ENCODE peak calls at places on chromosomes 12 and 14, in eight cellular contexts. Z is NCI-H1417, P is DMS153, A is RWPE1, X is NCI-H69, J is psoas muscle, C is T-cell, Q is neural crest cell. S is an unnamed sample.

GRCh38 chr12:98456583-98457573 is 58.5 kb upstream of the TMPO start:
- DNase-seq in Z (peak), P (peak), A (no peak), X (peak), J (peak), C (no peak), Q (peak), S (peak)

GRCh38 chr12:46549527-46550265 is 177.1 kb upstream of the SLC38A2 start:
- DNase-seq in Z (no peak), P (no peak), A (no peak), X (peak), J (no peak), C (no peak), Q (no peak), S (no peak)

GRCh38 chr12:25495336-25496097 is 57.6 kb downstream of the LMNTD1 start:
- DNase-seq in Z (no peak), P (no peak), A (peak), X (no peak), J (no peak), C (no peak), Q (no peak), S (peak)

GRCh38 chr14:77579760-77580159 is 36.7 kb downstream of the SPTLC2 start:
- DNase-seq in Z (no peak), P (no peak), A (no peak), X (no peak), J (no peak), C (no peak), Q (no peak), S (no peak)

GRCh38 chr12:124517260-124518050 is 50.0 kb downstream of the NCOR2 start:
- DNase-seq in Z (peak), P (peak), A (peak), X (peak), J (peak), C (no peak), Q (no peak), S (no peak)

GRCh38 chr14:101237241-101237616 is 324.1 kb upstream of the DIO3 start:
- DNase-seq in Z (no peak), P (no peak), A (no peak), X (no peak), J (no peak), C (no peak), Q (no peak), S (no peak)

GRCh38 chr12:52515927-52516831 is 4.0 kb downstream of the KRT5 start:
- DNase-seq in Z (no peak), P (no peak), A (no peak), X (no peak), J (no peak), C (no peak), Q (no peak), S (peak)

GRCh38 chr14:96501383-96501745 is 818 bp upstream of the PAPOLA start:
- DNase-seq in Z (no peak), P (no peak), A (peak), X (peak), J (no peak), C (no peak), Q (no peak), S (peak)

GRCh38 chr14:42001436-42001835 is 394.8 kb downstream of the LRFN5 start:
- DNase-seq in Z (no peak), P (no peak), A (no peak), X (no peak), J (no peak), C (no peak), Q (no peak), S (no peak)

GRCh38 chr14:63843796-63844195 is 9.0 kb upstream of the SYNE2 start:
- DNase-seq in Z (no peak), P (no peak), A (no peak), X (no peak), J (no peak), C (no peak), Q (no peak), S (no peak)

GRCh38 chr14:56092761-56093160 is 25.4 kb upstream of the PELI2 start:
- DNase-seq in Z (no peak), P (no peak), A (no peak), X (no peak), J (no peak), C (no peak), Q (no peak), S (no peak)

GRCh38 chr12:118743896-118744700 is 237.2 kb upstream of the SRRM4 start:
- DNase-seq in Z (no peak), P (peak), A (no peak), X (no peak), J (no peak), C (no peak), Q (no peak), S (no peak)

GRCh38 chr14:79584679-79585078 is 626.6 kb downstream of the DIO2 start:
- DNase-seq in Z (no peak), P (no peak), A (no peak), X (peak), J (no peak), C (no peak), Q (no peak), S (no peak)

GRCh38 chr14:68250950-68251765 is 431.6 kb downstream of the RAD51B start:
- DNase-seq in Z (peak), P (no peak), A (no peak), X (peak), J (no peak), C (no peak), Q (no peak), S (no peak)

GRCh38 chr12:33828326-33828725 is 194.0 kb upstream of the ALG10 start:
- DNase-seq in Z (no peak), P (peak), A (no peak), X (no peak), J (no peak), C (no peak), Q (no peak), S (no peak)

GRCh38 chr12:122022393-122023338 is 982 bp downstream of the BCL7A start:
- DNase-seq in Z (peak), P (no peak), A (peak), X (peak), J (no peak), C (no peak), Q (peak), S (peak)

GRCh38 chr12:95790025-95790911 is at the start of gene NTN4:
- DNase-seq in Z (peak), P (no peak), A (peak), X (peak), J (peak), C (no peak), Q (peak), S (peak)

GRCh38 chr12:32027684-32028355 is 68.6 kb downstream of the RESF1 start:
- DNase-seq in Z (no peak), P (no peak), A (no peak), X (no peak), J (no peak), C (no peak), Q (no peak), S (no peak)

GRCh38 chr12:107760207-107760816 is 625 bp downstream of the PRDM4 start:
- DNase-seq in Z (peak), P (no peak), A (peak), X (peak), J (peak), C (no peak), Q (peak), S (peak)

GRCh38 chr12:85562765-85563164 is 273.4 kb downstream of the RASSF9 start:
- DNase-seq in Z (no peak), P (no peak), A (no peak), X (peak), J (no peak), C (no peak), Q (no peak), S (no peak)

GRCh38 chr12:93192878-93193277 is 184.8 kb upstream of the NUDT4 start:
- DNase-seq in Z (no peak), P (no peak), A (no peak), X (no peak), J (no peak), C (no peak), Q (no peak), S (no peak)

S was measured in endodermal cell.